ENCODE peak calls at places on chromosomes 11 and 22, in four cellular contexts. O is OCI-LY7; B is PC-9; I is effector memory CD4-positive, alpha-beta T cell. J is an unnamed sample. For H3K36me3 and H3K9me3, the result is how much of the 10 kb centered on the place peaks cover.

GRCh38 chr11:46537851-46538295 is 56.0 kb downstream of the AMBRA1 start:
- DNase-seq in O (peak), B (peak), I (peak), J (peak)

GRCh38 chr22:43970037-43970747 is 14.9 kb downstream of the SAMM50 start:
- DNase-seq in O (no peak), B (no peak), I (no peak), J (peak)

GRCh38 chr11:501001-501682 is 5.9 kb downstream of the RNH1 start:
- DNase-seq in O (no peak), B (no peak), I (no peak), J (no peak)

GRCh38 chr11:32983506-32983905 is 32.2 kb upstream of the DEPDC7 start:
- DNase-seq in O (no peak), B (no peak), I (no peak), J (no peak)

GRCh38 chr11:2090172-2091111 is 48.7 kb downstream of the IGF2 start:
- DNase-seq in O (no peak), B (no peak), I (no peak), J (no peak)

GRCh38 chr11:2834893-2835767 is 50.4 kb downstream of the CDKN1C start:
- DNase-seq in O (no peak), B (no peak), I (no peak), J (no peak)

GRCh38 chr11:32729976-32730375 is 64.5 kb downstream of the CCDC73 start:
- DNase-seq in O (no peak), B (no peak), I (no peak), J (no peak)

GRCh38 chr11:95922536-95923440 is 1.1 kb downstream of the MTMR2 start:
- DNase-seq in O (no peak), B (no peak), I (no peak), J (peak)

GRCh38 chr11:120964857-120965256 is 59.0 kb upstream of the TBCEL start:
- DNase-seq in O (no peak), B (no peak), I (no peak), J (no peak)

GRCh38 chr11:5620606-5621521 is 3.9 kb upstream of the TRIM34 start:
- DNase-seq in O (no peak), B (peak), I (no peak), J (peak)

GRCh38 chr11:58919980-58920379 is 19.3 kb upstream of the GLYATL1 start:
- DNase-seq in O (peak), B (no peak), I (no peak), J (no peak)

GRCh38 chr11:134100171-134100570 is 31.3 kb downstream of the JAM3 start:
- DNase-seq in O (no peak), B (no peak), I (no peak), J (no peak)

GRCh38 chr11:92628401-92629292 is 340.8 kb upstream of the MTNR1B start:
- DNase-seq in O (no peak), B (no peak), I (no peak), J (no peak)

GRCh38 chr11:313787-314547 is at the start of gene IFITM1:
- DNase-seq in O (peak), B (no peak), I (peak), J (peak)

GRCh38 chr11:19734171-19734570 is 21.5 kb downstream of the NAV2 start:
- DNase-seq in O (no peak), B (no peak), I (no peak), J (no peak)

GRCh38 chr11:120587299-120587698 is 75.8 kb downstream of the GRIK4 start:
- DNase-seq in O (no peak), B (no peak), I (no peak), J (no peak)

GRCh38 chr11:126419801-126420729 is 64.6 kb downstream of the ST3GAL4 start:
- DNase-seq in O (peak), B (no peak), I (no peak), J (no peak)

GRCh38 chr22:18068381-18068988 is 9.3 kb upstream of the PEX26 start:
- DNase-seq in O (no peak), B (no peak), I (no peak), J (no peak)

GRCh38 chr11:100863080-100863581 is 176.0 kb downstream of the ARHGAP42 start:
- DNase-seq in O (no peak), B (peak), I (no peak), J (peak)

GRCh38 chr11:109088061-109088460 is 333.9 kb upstream of the C11orf87 start:
- DNase-seq in O (no peak), B (no peak), I (no peak), J (no peak)

GRCh38 chr11:124207102-124207792 is 24.1 kb downstream of the OR10D3 start:
- DNase-seq in O (no peak), B (no peak), I (no peak), J (no peak)

GRCh38 chr11:2268911-2269600 is 1.3 kb downstream of the ASCL2 start:
- DNase-seq in O (no peak), B (peak), I (no peak), J (peak)

GRCh38 chr11:503179-503981 is 3.7 kb downstream of the RNH1 start:
- DNase-seq in O (no peak), B (no peak), I (no peak), J (no peak)

GRCh38 chr11:20156876-20157613 is 3.2 kb downstream of the DBX1 start:
- DNase-seq in O (no peak), B (no peak), I (peak), J (peak)

GRCh38 chr22:49713003-49713402 is 114.7 kb downstream of the BRD1 start:
- DNase-seq in O (no peak), B (no peak), I (no peak), J (no peak)

GRCh38 chr11:444397-445144 is 2.8 kb upstream of the ANO9 start:
- DNase-seq in O (no peak), B (no peak), I (no peak), J (peak)

GRCh38 chr22:30871391-30872281 is 96.9 kb downstream of the MORC2 start:
- DNase-seq in O (no peak), B (no peak), I (no peak), J (no peak)

GRCh38 chr11:68966894-68967780 is 13.6 kb downstream of the MRGPRD start:
- DNase-seq in O (no peak), B (no peak), I (no peak), J (no peak)

GRCh38 chr11:87859583-87859982 is 315.7 kb downstream of the RAB38 start:
- DNase-seq in O (no peak), B (no peak), I (no peak), J (no peak)

GRCh38 chr11:33735166-33735425 is 1.1 kb downstream of the CD59 start:
- DNase-seq in O (peak), B (no peak), I (no peak), J (no peak)

GRCh38 chr11:73308963-73309960 is 1.2 kb downstream of the ARHGEF17 start:
- DNase-seq in O (no peak), B (peak), I (no peak), J (peak)

GRCh38 chr11:71263391-71263790 is 11.0 kb upstream of the SHANK2 start:
- DNase-seq in O (no peak), B (no peak), I (no peak), J (no peak)

GRCh38 chr11:43035011-43035564 is 276.7 kb upstream of the API5 start:
- DNase-seq in O (no peak), B (no peak), I (no peak), J (no peak)

GRCh38 chr11:26231252-26231661 is 100.7 kb upstream of the ANO3 start:
- DNase-seq in O (no peak), B (no peak), I (no peak), J (no peak)

GRCh38 chr11:65150513-65151271 is 16.4 kb upstream of the SYVN1 start:
- DNase-seq in O (no peak), B (peak), I (no peak), J (peak)

GRCh38 chr22:21800552-21801303 is 65.1 kb upstream of the YPEL1 start:
- DNase-seq in O (no peak), B (no peak), I (no peak), J (no peak)

GRCh38 chr11:100574894-100575769 is 112.0 kb upstream of the ARHGAP42 start:
- DNase-seq in O (no peak), B (no peak), I (no peak), J (peak)

GRCh38 chr22:48222742-48223487 is 1460.5 kb downstream of the TBC1D22A start:
- DNase-seq in O (no peak), B (no peak), I (no peak), J (no peak)
- H3K36me3 ChIP-seq in O (under half), B (under half), I (under half), J (under half)

GRCh38 chr22:47807506-47807905 is 1045.1 kb downstream of the TBC1D22A start:
- DNase-seq in O (no peak), B (no peak), I (no peak), J (no peak)

GRCh38 chr22:47805394-47805935 is 1043.0 kb downstream of the TBC1D22A start:
- DNase-seq in O (no peak), B (no peak), I (no peak), J (no peak)

GRCh38 chr22:47808886-47809620 is 1046.6 kb downstream of the TBC1D22A start:
- DNase-seq in O (no peak), B (no peak), I (no peak), J (no peak)

GRCh38 chr22:47808236-47808845 is 1045.9 kb downstream of the TBC1D22A start:
- DNase-seq in O (no peak), B (no peak), I (no peak), J (no peak)

GRCh38 chr22:47806894-47807293 is 1044.4 kb downstream of the TBC1D22A start:
- DNase-seq in O (no peak), B (no peak), I (no peak), J (no peak)
- H3K9me3 ChIP-seq in O (under half), B (under half), I (under half), J (under half)

GRCh38 chr22:45181766-45182165 is 18.0 kb downstream of the NUP50 start:
- DNase-seq in O (no peak), B (no peak), I (no peak), J (no peak)
- H3K36me3 ChIP-seq in O (half or more), B (under half), I (half or more), J (under half)

DNA sequence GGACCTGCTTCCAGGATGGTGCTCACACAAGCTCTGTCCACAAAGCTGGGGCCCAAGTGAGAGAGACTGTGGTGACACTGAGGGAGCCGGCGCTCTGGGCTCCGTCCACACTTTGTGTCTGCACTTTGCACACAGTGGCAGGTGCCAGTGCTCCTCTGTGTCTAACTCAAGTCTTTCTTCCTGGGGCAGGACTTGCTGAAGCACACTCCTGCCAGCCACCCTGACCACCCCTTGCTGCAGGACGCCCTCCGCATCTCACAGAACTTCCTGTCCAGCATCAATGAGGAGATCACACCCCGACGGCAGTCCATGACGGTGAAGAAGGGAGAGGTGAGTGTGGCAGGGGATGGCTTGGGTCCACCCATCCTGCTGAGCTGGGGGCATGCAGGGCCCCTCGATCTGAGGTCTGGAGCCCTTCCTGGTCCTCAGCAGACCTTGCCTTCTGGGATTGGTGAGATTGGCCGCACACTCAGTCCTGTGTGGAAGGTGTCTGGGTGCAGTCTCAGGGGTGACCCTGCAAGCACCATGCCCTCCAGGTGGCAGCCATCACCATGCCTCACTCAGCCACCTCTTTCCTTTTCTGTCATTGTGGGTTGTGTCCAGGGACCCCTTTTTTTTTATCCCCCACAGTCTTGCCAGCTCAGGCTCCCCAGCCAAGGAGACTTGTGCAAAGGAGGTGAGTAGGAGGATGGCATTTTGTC is 93.3 kb downstream of the BCR start:
- DNase-seq in O (no peak), B (no peak), I (no peak), J (no peak)
- H3K9me3 ChIP-seq in O (under half), B (under half), I (under half), J (under half)

GRCh38 chr22:28750471-28750881 is 8.6 kb downstream of the HSCB start:
- DNase-seq in O (no peak), B (no peak), I (no peak), J (no peak)
- H3K36me3 ChIP-seq in O (under half), B (under half), I (under half), J (under half)

GRCh38 chr11:91136631-91137030 is 913.8 kb upstream of the CHORDC1 start:
- DNase-seq in O (no peak), B (no peak), I (no peak), J (no peak)
- H3K9me3 ChIP-seq in O (under half), B (under half), I (under half), J (under half)